ENCODE peak calls at places on chromosomes 2 and 18, in ten cellular contexts. B is tibial nerve; E is tibial artery; N is naive thymus-derived CD4-positive, alpha-beta T cell; T is neuronal stem cell; D is Peyer's patch; I is fibroblast of lung; C is GM23248; X is CD8-positive, alpha-beta T cell; H is uterus. J is an unnamed sample.
A peak's percentile ranks its signal among the peaks of the same experiment; 100 is the strongest.

GRCh38 chr2:219581346-219581745 is 9.2 kb downstream of the INHA start:
- DNase-seq in B (no peak), D (no peak), E (no peak), I (no peak), T (no peak), H (no peak), X (no peak), C (no peak), N (no peak), J (no peak)

GRCh38 chr2:181252248-181253148 is 204.7 kb upstream of the ITGA4 start:
- DNase-seq in H (no peak), T (no peak), B (no peak), D (no peak), I (peak; percentile 17), X (no peak), N (no peak), E (no peak), C (no peak), J (no peak)

GRCh38 chr2:146701183-146701582 is 1143.6 kb upstream of the ACVR2A start:
- DNase-seq in X (no peak), H (no peak), N (no peak), I (no peak), B (no peak), T (no peak), D (no peak), E (no peak), C (no peak), J (no peak)

GRCh38 chr2:99072556-99072955 is 69.0 kb upstream of the C2orf15 start:
- DNase-seq in T (no peak), I (no peak), X (no peak), N (no peak), C (no peak), B (no peak), E (no peak), D (no peak), H (no peak), J (no peak)

GRCh38 chr18:77063256-77063655 is 69.3 kb downstream of the MBP start:
- DNase-seq in X (peak; percentile 84), D (peak; percentile 91), B (no peak), C (no peak), N (peak; percentile 69), E (no peak), H (no peak), I (peak; percentile 80), T (no peak), J (peak; percentile 76)

GRCh38 chr2:30266051-30266621 is 34.8 kb downstream of the LBH start:
- DNase-seq in D (peak; percentile 76), T (no peak), X (peak; percentile 84), E (peak; percentile 31), N (peak; percentile 72), C (peak; percentile 50), H (no peak), I (peak; percentile 29), B (no peak), J (peak; percentile 49)

GRCh38 chr2:67502346-67503065 is 105.4 kb downstream of the ETAA1 start:
- DNase-seq in T (no peak), B (no peak), I (no peak), X (no peak), D (no peak), N (no peak), C (no peak), E (no peak), H (no peak), J (no peak)

GRCh38 chr2:210387074-210387473 is 72.1 kb upstream of the MYL1 start:
- DNase-seq in X (no peak), H (no peak), B (no peak), E (no peak), T (no peak), N (no peak), I (no peak), C (no peak), D (no peak), J (no peak)

GRCh38 chr2:70526126-70526525 is 27.5 kb downstream of the TGFA start:
- DNase-seq in E (no peak), N (no peak), I (no peak), B (no peak), D (no peak), H (no peak), C (no peak), T (no peak), X (no peak), J (no peak)

GRCh38 chr2:53366570-53366969 is 401.0 kb upstream of the CHAC2 start:
- DNase-seq in N (no peak), I (no peak), H (no peak), T (no peak), B (no peak), E (no peak), D (no peak), C (no peak), X (no peak), J (no peak)

GRCh38 chr2:66122491-66122890 is 312.4 kb upstream of the MEIS1 start:
- DNase-seq in I (no peak), B (no peak), T (no peak), N (no peak), H (no peak), D (no peak), X (no peak), E (no peak), C (no peak), J (no peak)
- H3K4me1 ChIP-seq in I (no peaks in the 10 kb centered on the region), B (no peaks in the 10 kb centered on the region), T (peaks cover 2% of the 10 kb centered on the region), N (no peaks in the 10 kb centered on the region), H (no peaks in the 10 kb centered on the region), D (no peaks in the 10 kb centered on the region), X (no peaks in the 10 kb centered on the region), E (no peaks in the 10 kb centered on the region), C (no peaks in the 10 kb centered on the region), J (no peaks in the 10 kb centered on the region)

DNA sequence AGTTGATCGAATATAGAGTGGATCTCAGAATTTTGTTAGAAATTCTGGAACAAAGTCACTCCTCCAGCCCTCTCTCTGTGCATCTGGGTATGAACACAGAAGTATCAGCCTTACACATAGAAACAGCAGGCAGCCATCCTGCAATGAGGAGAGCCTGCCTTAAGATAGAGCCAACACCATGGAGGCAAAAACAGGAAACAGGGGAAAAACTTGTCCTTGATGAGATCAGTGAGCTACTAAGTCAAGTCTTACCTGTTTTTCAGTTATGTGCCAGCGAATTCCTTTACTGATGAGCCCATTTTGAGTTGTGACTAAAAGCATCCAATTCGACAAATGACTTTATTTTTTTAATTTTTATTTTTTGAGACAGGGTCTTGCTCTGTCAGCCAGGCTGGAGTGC is 26.6 kb upstream of the MREG start:
- DNase-seq in D (no peak), T (no peak), H (no peak), B (no peak), N (no peak), I (no peak), E (no peak), X (no peak), C (no peak), J (no peak)
- H3K36me3 ChIP-seq in D (no peaks in the 10 kb centered on the region), T (peaks cover 8% of the 10 kb centered on the region), H (no peaks in the 10 kb centered on the region), B (no peaks in the 10 kb centered on the region), N (peaks cover 65% of the 10 kb centered on the region), I (no peaks in the 10 kb centered on the region), E (no peaks in the 10 kb centered on the region), X (no peaks in the 10 kb centered on the region), C (no peaks in the 10 kb centered on the region), J (peaks cover 16% of the 10 kb centered on the region)

GRCh38 chr2:27498975-27499374 is 2.3 kb downstream of the GCKR start:
- DNase-seq in D (no peak), I (no peak), E (no peak), X (no peak), C (no peak), B (no peak), N (no peak), T (no peak), H (no peak), J (no peak)

GRCh38 chr2:27506587-27506986 is 9.9 kb downstream of the GCKR start:
- DNase-seq in E (no peak), C (no peak), H (no peak), T (no peak), D (no peak), N (no peak), B (no peak), I (no peak), X (no peak), J (no peak)

GRCh38 chr2:27501042-27501441 is 4.4 kb downstream of the GCKR start:
- DNase-seq in C (no peak), T (no peak), X (no peak), H (no peak), B (no peak), N (no peak), E (no peak), I (no peak), D (no peak), J (no peak)

GRCh38 chr2:27497288-27497627 is 619 bp downstream of the GCKR start:
- DNase-seq in N (no peak), X (no peak), H (no peak), B (no peak), C (no peak), T (no peak), I (no peak), E (no peak), D (no peak), J (no peak)

DNA sequence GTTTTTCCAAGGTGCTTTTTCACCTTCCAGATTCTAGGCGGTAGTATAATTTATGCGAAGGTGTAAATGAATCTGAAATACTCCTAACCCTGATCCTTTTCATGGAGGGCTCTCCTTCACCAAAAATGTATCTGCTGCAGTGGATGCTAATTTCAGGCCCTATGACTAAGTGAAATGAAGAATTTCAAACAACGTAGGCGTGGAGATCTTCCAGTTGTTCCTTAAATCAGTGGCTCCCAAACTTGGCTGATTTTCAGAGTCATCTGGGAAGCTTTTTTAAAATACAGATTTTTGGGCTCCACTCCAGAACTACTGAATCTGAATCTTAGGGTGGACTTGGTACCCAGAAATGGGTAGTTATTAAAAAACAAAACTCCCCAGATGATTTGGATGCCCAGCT is 5.5 kb downstream of the GCKR start:
- DNase-seq in B (no peak), X (no peak), H (no peak), N (no peak), E (no peak), T (no peak), C (peak; percentile 66), D (no peak), I (peak; percentile 41), J (no peak)
- H3K27ac ChIP-seq in B (no peak overlapping the region), X (no peak overlapping the region), H (no peak overlapping the region), N (no peak overlapping the region), E (no peak overlapping the region), T (no peak overlapping the region), C (no peak overlapping the region), D (no peak overlapping the region), I (no peak overlapping the region), J (no peak overlapping the region)

GRCh38 chr18:79772865-79773696 is 24.7 kb upstream of the KCNG2 start:
- DNase-seq in N (no peak), T (no peak), D (no peak), H (no peak), I (no peak), E (no peak), X (no peak), B (no peak), C (no peak), J (no peak)

GRCh38 chr18:79771446-79772107 is 26.2 kb upstream of the KCNG2 start:
- DNase-seq in T (no peak), B (no peak), I (no peak), C (no peak), N (no peak), D (no peak), E (no peak), X (no peak), H (no peak), J (no peak)

GRCh38 chr18:79775441-79776221 is 22.1 kb upstream of the KCNG2 start:
- DNase-seq in X (no peak), N (no peak), C (no peak), B (no peak), H (no peak), I (no peak), D (no peak), T (no peak), E (no peak), J (peak; percentile 41)

GRCh38 chr18:79772108-79772864 is 25.5 kb upstream of the KCNG2 start:
- DNase-seq in T (no peak), B (no peak), E (no peak), D (no peak), N (no peak), X (no peak), H (no peak), C (no peak), I (no peak), J (peak; percentile 36)

GRCh38 chr18:79774111-79774510 is 23.6 kb upstream of the KCNG2 start:
- DNase-seq in H (no peak), C (no peak), T (no peak), X (no peak), I (no peak), B (no peak), E (no peak), N (no peak), D (no peak), J (no peak)
- H3K4me1 ChIP-seq in H (no peaks in the 10 kb centered on the region), C (no peaks in the 10 kb centered on the region), T (no peaks in the 10 kb centered on the region), X (no peaks in the 10 kb centered on the region), I (no peaks in the 10 kb centered on the region), B (no peaks in the 10 kb centered on the region), E (no peaks in the 10 kb centered on the region), N (no peaks in the 10 kb centered on the region), D (no peaks in the 10 kb centered on the region), J (no peaks in the 10 kb centered on the region)

J was measured in CD8-positive, alpha-beta memory T cell.